ENCODE peak calls at places on chromosome 22, in seven cellular contexts. H is IMR-90; D is CD8-positive, alpha-beta T cell; M is heart left ventricle; F is astrocyte; W is dorsolateral prefrontal cortex; K is prostate gland. C is an unnamed sample.

GRCh38 chr22:26912985-26913384 is 255.6 kb downstream of the MIAT start:
- DNase-seq in H (no peak), D (no peak), M (no peak), F (no peak), W (no peak), K (no peak), C (no peak)

GRCh38 chr22:50657925-50658324 is 14.7 kb upstream of the SHANK3 start:
- DNase-seq in H (peak; percentile 5), D (no peak), M (no peak), F (no peak), W (no peak), K (no peak), C (no peak)

GRCh38 chr22:17753401-17753989 is 20.8 kb downstream of the BID start:
- DNase-seq in H (peak; percentile 55), D (no peak), M (no peak), F (peak; percentile 71), W (no peak), K (no peak), C (no peak)

GRCh38 chr22:41905411-41906202 is 9.3 kb downstream of the SHISA8 start:
- DNase-seq in H (no peak), D (no peak), M (no peak), F (no peak), W (no peak), K (no peak), C (no peak)

GRCh38 chr22:49956914-49957825 is 3.4 kb upstream of the PIM3 start:
- DNase-seq in H (no peak), D (no peak), M (peak; percentile 24), F (no peak), W (no peak), K (no peak), C (no peak)

GRCh38 chr22:42648368-42649260 is 578 bp downstream of the CYB5R3 start:
- DNase-seq in H (no peak), D (no peak), M (peak; percentile 75), F (peak; percentile 44), W (peak; percentile 43), K (peak; percentile 46), C (peak; percentile 58)

GRCh38 chr22:27196483-27196882 is 539.1 kb downstream of the MIAT start:
- DNase-seq in H (no peak), D (no peak), M (no peak), F (no peak), W (no peak), K (no peak), C (no peak)

GRCh38 chr22:31871475-31871874 is 72.9 kb upstream of the YWHAH start:
- DNase-seq in H (no peak), D (no peak), M (no peak), F (no peak), W (no peak), K (no peak), C (no peak)

GRCh38 chr22:25348391-25348790 is 129.0 kb downstream of the CRYBB2 start:
- DNase-seq in H (no peak), D (no peak), M (no peak), F (no peak), W (no peak), K (no peak), C (no peak)

GRCh38 chr22:32199961-32200360 is 4.9 kb downstream of the RFPL2 start:
- DNase-seq in H (no peak), D (no peak), M (no peak), F (no peak), W (no peak), K (no peak), C (no peak)

GRCh38 chr22:27919943-27920755 is 1.1 kb upstream of the PITPNB start:
- DNase-seq in H (peak; percentile 72), D (no peak), M (peak; percentile 31), F (peak; percentile 61), W (no peak), K (no peak), C (no peak)

GRCh38 chr22:20141186-20142077 is 9.4 kb downstream of the CCDC188 start:
- DNase-seq in H (peak; percentile 82), D (no peak), M (no peak), F (peak; percentile 81), W (no peak), K (no peak), C (no peak)

DNA sequence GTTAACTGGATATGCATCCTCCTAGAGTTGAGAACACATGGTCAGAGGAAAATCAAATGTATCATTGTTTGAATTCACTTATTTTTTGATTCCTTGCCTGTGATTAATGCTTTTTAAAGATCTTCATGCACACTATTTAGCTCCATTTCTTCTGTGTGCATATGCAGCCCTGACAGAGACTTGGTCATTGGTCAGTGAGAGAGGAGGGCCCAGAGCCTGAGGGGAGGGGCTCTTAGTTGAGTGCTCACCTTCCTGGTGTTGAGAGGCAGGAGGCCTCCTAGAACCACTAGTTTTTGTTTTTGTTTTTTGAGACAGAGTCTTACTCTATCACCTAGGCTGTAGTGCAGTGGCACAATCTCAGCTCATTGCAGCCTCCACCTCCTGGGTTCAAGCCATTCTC is 48.9 kb downstream of the TNRC6B start:
- DNase-seq in H (no peak), D (no peak), M (no peak), F (no peak), W (no peak), K (no peak), C (no peak)
- H3K27ac ChIP-seq in H (no peak overlapping the region), D (no peak overlapping the region), M (no peak overlapping the region), F (no peak overlapping the region), W (no peak overlapping the region), K (no peak overlapping the region), C (no peak overlapping the region)

DNA sequence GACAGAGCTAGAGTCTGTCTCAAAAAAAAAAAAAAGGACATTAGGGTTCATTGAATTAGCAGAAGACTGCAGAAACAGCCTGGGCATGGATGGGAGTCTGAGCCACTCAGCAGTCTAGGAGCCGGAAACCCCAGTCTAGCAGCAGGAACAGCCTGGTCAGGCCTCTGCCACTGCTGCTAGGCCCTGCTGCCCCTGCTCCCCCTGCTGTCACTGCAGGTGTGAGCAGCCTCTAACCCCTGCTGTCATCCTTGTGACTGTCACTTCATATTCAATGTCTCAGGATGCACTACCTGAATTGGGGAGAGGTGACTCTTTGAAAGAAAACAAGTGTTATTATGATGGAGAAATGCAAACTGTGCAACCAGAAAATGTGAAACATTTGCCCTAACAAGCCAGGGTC is 7.0 kb upstream of the DDX17 start:
- DNase-seq in H (no peak), D (peak; percentile 31), M (peak; percentile 34), F (no peak), W (no peak), K (no peak), C (no peak)
- TF ChIP-seq CTCF in H (no peak), D (no peak), M (no peak), F (no peak), W (no peak), K (no peak), C (no peak)

DNA sequence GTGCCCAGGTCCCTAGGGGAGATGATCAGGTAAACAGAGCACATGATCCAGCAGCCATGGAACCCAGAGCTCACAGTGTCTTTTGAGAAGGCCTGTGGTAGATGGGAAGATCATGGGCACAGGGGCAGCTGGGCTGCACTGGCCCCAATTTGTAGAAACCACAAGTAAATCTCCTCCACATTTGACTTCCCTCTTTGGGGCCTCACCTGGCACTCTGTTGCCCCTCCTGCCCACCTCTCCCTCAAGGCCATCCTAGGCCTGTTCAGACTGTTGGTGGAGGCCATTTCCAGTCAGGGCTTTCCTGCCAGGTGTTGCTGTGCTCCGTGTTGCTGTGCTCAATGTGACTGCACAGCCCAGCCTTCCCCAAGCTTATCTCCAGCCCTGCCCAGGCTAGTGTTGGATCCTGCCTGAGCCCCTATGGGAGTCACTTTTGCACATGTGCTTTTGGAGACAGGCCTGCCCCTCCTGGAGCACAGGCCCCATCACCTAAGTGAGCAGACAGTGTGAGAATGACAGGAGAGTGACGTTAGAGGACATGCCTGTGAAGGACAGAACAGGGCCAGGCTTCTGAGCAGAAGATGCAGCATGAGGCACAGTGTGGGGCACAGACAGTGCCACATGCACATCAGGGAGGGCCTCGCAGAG is 36.7 kb upstream of the SUSD2 start:
- DNase-seq in H (no peak), D (no peak), M (peak; percentile 70), F (no peak), W (no peak), K (no peak), C (no peak)
- H3K27ac ChIP-seq in H (no peak overlapping the region), D (no peak overlapping the region), M (no peak overlapping the region), F (no peak overlapping the region), W (peak overlapping the region; percentile 88), K (peak overlapping the region; percentile 80), C (peak overlapping the region; percentile 76)

GRCh38 chr22:38494939-38495338 is 11.2 kb downstream of the DDX17 start:
- DNase-seq in H (no peak), D (no peak), M (no peak), F (no peak), W (no peak), K (no peak), C (no peak)
- TF ChIP-seq CTCF in H (no peak), D (no peak), M (no peak), F (no peak), W (no peak), K (no peak), C (no peak)

DNA sequence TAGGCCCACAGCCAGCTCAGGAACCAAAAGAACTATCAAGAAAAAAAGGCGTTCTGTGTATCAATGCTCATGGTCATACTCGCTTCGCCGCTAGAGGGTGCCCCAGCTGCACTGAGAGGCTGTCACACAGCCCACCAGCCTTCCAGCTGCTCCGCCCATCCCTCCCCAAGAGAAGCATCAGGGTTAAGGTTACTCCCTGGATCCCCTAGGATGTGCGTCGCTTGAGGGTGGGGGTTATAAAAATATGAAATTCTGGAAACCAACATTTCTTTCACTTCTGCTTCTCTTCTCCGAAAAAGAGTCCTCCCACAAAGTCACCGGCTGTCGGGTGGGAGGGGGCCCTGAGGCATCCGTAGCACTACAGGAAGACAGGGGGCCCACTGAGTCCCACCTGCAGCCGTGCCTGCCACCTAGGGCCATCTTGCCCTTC is 1.7 kb downstream of the CBX6 start:
- DNase-seq in H (peak; percentile 78), D (peak; percentile 77), M (peak; percentile 94), F (peak; percentile 48), W (peak; percentile 92), K (peak; percentile 81), C (peak; percentile 59)
- H3K27ac ChIP-seq in H (peak overlapping the region; percentile 94), D (no peak overlapping the region), M (peak overlapping the region; percentile 78), F (no peak overlapping the region), W (peak overlapping the region; percentile 91), K (peak overlapping the region; percentile 80), C (peak overlapping the region; percentile 79)

GRCh38 chr22:21450320-21450831 is 16.8 kb upstream of the TMEM191C start:
- DNase-seq in H (no peak), D (no peak), M (no peak), F (no peak), W (no peak), K (peak; percentile 2), C (no peak)
- TF ChIP-seq CTCF in H (no peak), D (no peak), M (no peak), F (no peak), W (no peak), K (no peak), C (no peak)

C was measured in RWPE1.